ENCODE peak calls at places on chromosomes 1 and 21, in five cellular contexts. N is heart right ventricle, K is progenitor cell of endocrine pancreas, B is hepatocyte, X is GM13977. W is an unnamed sample.

GRCh38 chr21:40681164-40681859 is 165.6 kb downstream of the DSCAM start:
- DNase-seq in N (peak; percentile 55), K (no peak), B (no peak), X (no peak), W (no peak)

GRCh38 chr1:203444077-203444683 is 31.4 kb upstream of the PRELP start:
- DNase-seq in N (no peak), K (no peak), B (peak; percentile 63), X (no peak), W (no peak)

GRCh38 chr1:38009088-38009840 is 3.3 kb upstream of the UTP11 start:
- DNase-seq in N (no peak), K (no peak), B (peak; percentile 34), X (no peak), W (no peak)

GRCh38 chr1:178864326-178864725 is 6.6 kb downstream of the ANGPTL1 start:
- DNase-seq in N (no peak), K (no peak), B (peak; percentile 19), X (no peak), W (no peak)

GRCh38 chr1:200666309-200666708 is 3.4 kb downstream of the DDX59 start:
- DNase-seq in N (no peak), K (no peak), B (no peak), X (no peak), W (no peak)

GRCh38 chr1:19648689-19649088 is 4.6 kb downstream of the NBL1 start:
- DNase-seq in N (no peak), K (no peak), B (peak; percentile 54), X (no peak), W (no peak)

GRCh38 chr1:204409878-204410763 is 1.5 kb downstream of the PPP1R15B start:
- DNase-seq in N (no peak), K (no peak), B (no peak), X (no peak), W (no peak)

GRCh38 chr1:225735252-225736149 is 42.1 kb upstream of the SRP9 start:
- DNase-seq in N (peak; percentile 66), K (no peak), B (peak; percentile 78), X (no peak), W (no peak)

GRCh38 chr1:40939320-40940059 is 40.0 kb upstream of the CTPS1 start:
- DNase-seq in N (peak; percentile 30), K (no peak), B (peak; percentile 71), X (no peak), W (no peak)

GRCh38 chr1:117942293-117942692 is 12.8 kb downstream of the WDR3 start:
- DNase-seq in N (no peak), K (no peak), B (no peak), X (no peak), W (no peak)

GRCh38 chr1:211675230-211676105 is at the start of gene NEK2:
- DNase-seq in N (peak; percentile 83), K (peak; percentile 86), B (peak; percentile 95), X (peak; percentile 89), W (peak; percentile 64)

GRCh38 chr1:17128361-17128760 is 9.1 kb upstream of the PADI2 start:
- DNase-seq in N (no peak), K (no peak), B (no peak), X (no peak), W (no peak)

DNA sequence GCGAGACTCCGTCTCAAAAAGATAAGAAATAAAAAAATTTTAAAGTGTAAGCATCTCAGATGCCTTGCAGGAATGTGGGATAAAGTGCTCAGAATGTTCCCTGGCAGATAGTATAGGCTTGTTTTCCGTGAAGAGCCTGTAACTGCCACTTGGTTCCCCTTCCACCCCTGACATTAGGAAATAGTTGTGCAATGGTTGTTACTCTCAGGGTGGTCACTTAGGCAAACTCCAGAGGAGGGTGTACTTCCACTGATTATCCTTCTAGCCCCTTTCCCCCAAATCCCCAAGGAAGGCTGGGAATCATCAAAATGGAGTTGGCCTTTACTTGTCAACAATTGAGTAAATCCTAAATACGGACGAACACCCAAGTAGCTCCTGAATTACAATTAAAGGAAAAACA is 10.4 kb downstream of the RPL11 start:
- DNase-seq in N (no peak), K (no peak), B (no peak), X (no peak), W (no peak)
- TF ChIP-seq CTCF in N (no peak), K (no peak), B (no peak), X (no peak), W (no peak)

GRCh38 chr1:173210273-173210672 is 3.1 kb upstream of the TNFSF4 start:
- DNase-seq in N (no peak), K (no peak), B (no peak), X (no peak), W (no peak)
- TF ChIP-seq CTCF in N (no peak), K (no peak), B (no peak), X (no peak), W (no peak)

DNA sequence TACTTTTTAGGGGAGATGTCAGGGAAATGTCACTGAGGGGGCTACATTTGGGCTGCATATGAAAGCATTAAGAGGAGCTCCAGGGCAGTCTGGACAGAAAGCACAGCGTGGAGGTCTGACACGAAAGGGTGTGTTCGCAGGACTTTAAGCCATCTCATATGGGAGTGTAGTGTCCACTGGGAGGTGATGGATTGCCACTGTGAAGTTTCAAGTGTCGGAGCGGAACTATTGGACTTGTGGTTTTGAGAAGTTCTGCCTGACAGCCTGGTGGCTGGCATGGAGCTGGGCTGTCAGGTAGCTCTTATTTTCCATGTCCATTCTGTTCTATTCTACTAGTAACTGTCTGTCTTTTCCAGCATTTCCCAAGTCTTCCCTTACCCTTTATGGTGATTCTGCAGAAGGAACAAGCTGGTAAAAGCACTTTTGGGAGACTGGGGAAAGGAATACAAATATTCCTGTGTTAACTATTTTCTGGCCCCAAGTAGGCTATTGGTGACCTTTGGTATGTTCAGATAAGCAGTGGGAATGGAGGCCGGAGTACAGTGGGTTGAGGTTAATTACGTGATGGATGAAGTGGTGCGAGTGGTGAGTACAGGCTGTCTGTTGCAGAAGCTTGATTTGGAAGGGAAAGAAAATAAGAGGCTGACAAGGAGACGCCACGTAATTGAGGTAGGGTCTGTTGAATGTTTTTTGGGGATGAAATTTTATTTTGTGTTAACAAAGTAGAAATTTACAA is 19.3 kb downstream of the B3GALT5 start:
- DNase-seq in N (no peak), K (no peak), B (no peak), X (no peak), W (no peak)
- TF ChIP-seq CTCF in N (no peak), K (no peak), B (no peak), X (no peak), W (no peak)

GRCh38 chr1:97192872-97193572 is 471.4 kb downstream of the PTBP2 start:
- DNase-seq in N (no peak), K (no peak), B (peak; percentile 79), X (no peak), W (no peak)
- TF ChIP-seq CTCF in N (no peak), K (no peak), B (peak; percentile 22), X (no peak), W (no peak)